ENCODE peak calls at places on chromosomes 5 and 9, in five cellular contexts. Q is iris pigment epithelial cell, Z is progenitor cell of endocrine pancreas, P is left ventricle myocardium superior, V is NCI-H524. I is an unnamed sample.

GRCh38 chr9:18297532-18297872 is 176.5 kb upstream of the ADAMTSL1 start:
- DNase-seq in Z (no peak), V (peak; percentile 7), Q (no peak), P (no peak), I (no peak)

GRCh38 chr9:16282216-16282615 is 588.3 kb downstream of the BNC2 start:
- DNase-seq in P (no peak), Z (no peak), Q (peak; percentile 58), V (no peak), I (no peak)

GRCh38 chr5:132225165-132226032 is 2.3 kb downstream of the P4HA2 start:
- DNase-seq in V (peak; percentile 53), P (peak; percentile 79), Q (peak; percentile 76), Z (no peak), I (peak; percentile 79)

GRCh38 chr9:116100711-116101111 is 52.9 kb upstream of the PAPPA start:
- DNase-seq in Z (no peak), Q (peak; percentile 95), P (no peak), V (no peak), I (no peak)

GRCh38 chr9:20929276-20929675 is 102.2 kb downstream of the HACD4 start:
- DNase-seq in P (no peak), V (no peak), Q (no peak), Z (no peak), I (no peak)

GRCh38 chr5:172420215-172420934 is 34.0 kb downstream of the SH3PXD2B start:
- DNase-seq in Q (peak; percentile 84), P (peak; percentile 63), Z (no peak), V (no peak), I (peak; percentile 73)

GRCh38 chr5:135739383-135739961 is 95.0 kb upstream of the SLC25A48 start:
- DNase-seq in Q (no peak), P (no peak), V (no peak), Z (no peak), I (no peak)

GRCh38 chr5:146516151-146516475 is at the start of gene GPR151:
- DNase-seq in P (no peak), Z (no peak), Q (peak; percentile 26), V (no peak), I (no peak)

GRCh38 chr9:21334969-21335632 is at the start of gene KLHL9:
- DNase-seq in P (peak; percentile 96), Z (peak; percentile 79), V (peak; percentile 64), Q (peak; percentile 86), I (peak; percentile 95)

GRCh38 chr9:4042966-4043365 is 256.9 kb downstream of the GLIS3 start:
- DNase-seq in Q (no peak), V (peak; percentile 83), Z (no peak), P (no peak), I (no peak)

GRCh38 chr5:128399111-128399510 is 138.9 kb downstream of the FBN2 start:
- DNase-seq in Z (no peak), V (no peak), Q (no peak), P (no peak), I (no peak)